ENCODE peak calls at places on chromosomes 11 and 22, in seven cellular contexts. N is H1, L is HCT116, H is GM12878, J is HepG2, A is SK-N-SH, G is Panc1. X is an unnamed sample.

GRCh38 chr11:65912840-65913239 is 6.0 kb downstream of the C11orf68 start:
- DNase-seq in G (no peak), A (no peak), J (no peak), N (no peak), H (no peak), L (no peak), X (no peak)

GRCh38 chr11:117607449-117607848 is 189.6 kb downstream of the DSCAML1 start:
- DNase-seq in J (no peak), A (no peak), G (no peak), H (no peak), N (no peak), L (no peak), X (no peak)

GRCh38 chr22:40177738-40178416 is at the start of gene TNRC6B:
- DNase-seq in A (peak), H (peak), G (peak), J (peak), N (peak), L (peak), X (peak)

GRCh38 chr11:13446444-13446843 is 16.6 kb downstream of the BTBD10 start:
- DNase-seq in L (no peak), G (no peak), J (no peak), N (no peak), H (no peak), A (no peak), X (no peak)

GRCh38 chr11:6608726-6609501 is 3.1 kb downstream of the TAF10 start:
- DNase-seq in J (no peak), H (no peak), N (no peak), L (no peak), G (no peak), A (no peak), X (no peak)

GRCh38 chr11:126113963-126114362 is 51.3 kb upstream of the CDON start:
- DNase-seq in A (no peak), H (no peak), G (no peak), L (no peak), J (no peak), N (no peak), X (no peak)

GRCh38 chr22:30210235-30210831 is 36.2 kb downstream of the LIF start:
- DNase-seq in J (peak), L (peak), H (no peak), A (peak), G (no peak), N (no peak), X (no peak)

GRCh38 chr11:112128483-112129121 is 35.3 kb downstream of the IL18 start:
- DNase-seq in N (no peak), J (no peak), A (peak), G (no peak), L (peak), H (no peak), X (no peak)

GRCh38 chr11:62974848-62975522 is 9.8 kb downstream of the SLC22A6 start:
- DNase-seq in A (peak), G (no peak), L (peak), N (peak), J (peak), H (no peak), X (peak)

GRCh38 chr11:119764108-119764874 is 35.3 kb upstream of the NECTIN1 start:
- DNase-seq in L (no peak), N (no peak), G (no peak), A (no peak), H (no peak), J (no peak), X (no peak)

GRCh38 chr11:63671322-63672155 is at the start of gene ATL3:
- DNase-seq in H (peak), J (no peak), N (peak), L (peak), A (peak), G (peak), X (peak)

GRCh38 chr11:113114452-113115027 is 153.3 kb downstream of the NCAM1 start:
- DNase-seq in H (no peak), G (peak), A (peak), J (peak), N (peak), L (no peak), X (peak)

GRCh38 chr11:34308049-34308692 is 49.6 kb downstream of the ABTB2 start:
- DNase-seq in N (no peak), A (no peak), L (peak), H (no peak), G (peak), J (no peak), X (no peak)

GRCh38 chr22:37193629-37194191 is 5.7 kb upstream of the C1QTNF6 start:
- DNase-seq in L (no peak), H (no peak), N (no peak), A (no peak), G (no peak), J (peak), X (peak)

GRCh38 chr11:1565173-1565903 is 6.7 kb downstream of the DUSP8 start:
- DNase-seq in N (no peak), L (no peak), A (no peak), H (no peak), G (no peak), J (no peak), X (no peak)

GRCh38 chr11:32420937-32421532 is 14.3 kb downstream of the WT1 start:
- DNase-seq in J (no peak), H (peak), A (peak), L (no peak), G (no peak), N (no peak), X (peak)

GRCh38 chr11:68859123-68859522 is 17.4 kb upstream of the CPT1A start:
- DNase-seq in H (no peak), L (no peak), N (no peak), J (no peak), G (no peak), A (no peak), X (no peak)

GRCh38 chr11:120304526-120304925 is 20.6 kb upstream of the TLCD5 start:
- DNase-seq in J (no peak), G (no peak), H (no peak), N (no peak), A (no peak), L (peak), X (no peak)

GRCh38 chr11:59195596-59195995 is 17.1 kb downstream of the MPEG1 start:
- DNase-seq in G (no peak), H (no peak), J (no peak), N (no peak), L (no peak), A (no peak), X (no peak)

GRCh38 chr11:6629892-6630631 is 10.8 kb upstream of the TPP1 start:
- DNase-seq in H (no peak), N (no peak), L (no peak), J (no peak), A (no peak), G (no peak), X (no peak)

GRCh38 chr22:26800858-26801257 is 143.5 kb downstream of the MIAT start:
- DNase-seq in A (peak), N (no peak), G (no peak), L (no peak), H (no peak), J (no peak), X (peak)

GRCh38 chr11:69430566-69430965 is 50.9 kb upstream of the LINC01488 start:
- DNase-seq in A (no peak), J (peak), N (no peak), L (no peak), H (no peak), G (no peak), X (no peak)

GRCh38 chr11:128524172-128524571 is 63.2 kb downstream of the ETS1 start:
- DNase-seq in J (no peak), A (no peak), G (no peak), N (no peak), H (no peak), L (no peak), X (no peak)

GRCh38 chr11:9692696-9693095 is 28.8 kb downstream of the SWAP70 start:
- DNase-seq in H (no peak), L (no peak), G (no peak), N (no peak), A (no peak), J (no peak), X (no peak)

GRCh38 chr11:94706211-94706610 is 61.9 kb upstream of the AMOTL1 start:
- DNase-seq in N (no peak), A (no peak), J (no peak), H (no peak), G (no peak), L (no peak), X (no peak)

GRCh38 chr11:61718046-61718531 is 34.3 kb upstream of the MYRF start:
- DNase-seq in J (no peak), H (no peak), N (no peak), A (peak), G (no peak), L (no peak), X (no peak)

GRCh38 chr22:49855491-49855911 is 1.9 kb downstream of the ZBED4 start:
- DNase-seq in A (no peak), J (no peak), N (no peak), H (no peak), G (no peak), L (no peak), X (no peak)

GRCh38 chr22:50250555-50251471 is at the start of gene HDAC10:
- DNase-seq in H (peak), G (no peak), N (no peak), J (peak), A (peak), L (no peak), X (peak)

GRCh38 chr11:94112182-94112960 is 16.3 kb upstream of the PANX1 start:
- DNase-seq in G (no peak), L (no peak), H (no peak), J (no peak), N (no peak), A (no peak), X (no peak)

GRCh38 chr22:19900707-19901436 is 40.7 kb upstream of the COMT start:
- DNase-seq in G (no peak), H (no peak), J (no peak), A (no peak), N (no peak), L (no peak), X (no peak)

GRCh38 chr22:30556388-30556787 is 9.8 kb upstream of the SEC14L6 start:
- DNase-seq in G (no peak), N (no peak), L (no peak), H (no peak), J (no peak), A (peak), X (no peak)

GRCh38 chr11:23688835-23689234 is 808.0 kb upstream of the LUZP2 start:
- DNase-seq in G (no peak), N (no peak), H (no peak), L (no peak), J (no peak), A (no peak), X (no peak)

GRCh38 chr11:33588056-33588455 is 112.6 kb downstream of the C11orf91 start:
- DNase-seq in G (no peak), H (no peak), J (no peak), A (no peak), L (no peak), N (no peak), X (no peak)

DNA sequence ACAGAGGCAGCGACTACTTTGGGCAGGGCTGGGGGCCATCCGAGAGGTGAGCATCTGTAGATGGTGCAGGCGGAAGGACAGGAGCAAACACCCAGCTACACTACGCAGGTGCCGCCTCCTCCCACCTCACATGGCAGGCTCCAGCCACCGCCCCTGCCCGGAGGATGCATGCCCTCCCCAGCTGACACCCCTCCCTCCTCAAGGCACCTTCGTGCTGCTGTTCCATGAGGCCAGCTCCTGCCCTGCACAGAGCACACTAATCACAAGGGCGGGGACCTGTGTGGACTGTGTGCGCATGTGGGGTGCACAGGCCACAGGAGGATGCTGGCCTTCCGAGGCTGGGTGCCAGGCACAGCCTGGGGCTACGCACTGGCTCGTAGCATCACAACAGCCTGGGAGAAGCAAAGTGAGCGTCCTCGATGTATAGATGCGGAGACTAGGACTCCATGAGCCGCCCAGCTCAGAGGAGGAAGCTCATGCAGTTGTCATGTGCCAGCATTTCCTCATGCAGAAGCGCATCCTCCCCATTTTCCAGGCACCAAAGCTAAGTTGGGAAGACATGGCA is 32.8 kb upstream of the HMOX1 start:
- DNase-seq in H (no peak), A (no peak), G (no peak), N (no peak), L (no peak), J (no peak), X (no peak)
- TF ChIP-seq SIN3A in H (no peak), A (no peak), G (no peak), N (no peak), L (no peak), J (no peak), X (no peak)

DNA sequence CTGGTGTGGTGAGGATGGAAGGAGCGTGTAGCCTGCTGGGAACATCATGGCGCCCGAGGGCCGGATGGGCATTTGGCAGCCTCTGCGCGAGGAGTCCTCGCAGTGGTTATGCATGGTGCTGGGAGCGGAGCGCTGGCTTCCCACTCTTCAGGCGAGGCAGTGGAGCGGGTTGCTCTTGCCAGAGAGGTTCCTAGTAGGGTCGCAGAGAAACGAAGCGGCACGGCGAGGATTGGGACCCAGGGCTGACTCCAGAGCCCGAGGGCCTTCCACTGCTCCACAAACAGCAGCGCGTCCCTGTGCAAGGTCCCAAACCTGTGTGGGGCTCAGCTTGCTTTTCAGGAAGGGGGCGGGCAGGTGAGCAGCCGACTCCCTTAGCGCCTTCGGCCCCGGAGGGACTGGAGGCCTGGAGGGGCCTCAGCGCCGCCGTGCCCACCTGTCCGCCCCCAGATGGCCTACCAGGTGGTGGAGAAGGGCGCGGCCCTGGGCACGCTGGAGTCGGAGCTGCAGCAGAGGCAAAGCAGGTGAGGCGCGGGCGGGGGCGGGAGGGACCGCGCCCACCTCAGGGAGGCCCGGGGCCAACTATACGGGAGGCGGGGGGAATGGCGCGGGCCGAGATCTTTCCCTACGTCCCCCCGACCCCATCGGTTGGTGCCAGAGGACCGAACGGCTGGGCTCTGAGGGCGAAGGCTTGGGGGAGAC is 7.2 kb downstream of the ATG16L2 start:
- DNase-seq in N (no peak), G (no peak), H (no peak), L (no peak), A (no peak), J (no peak), X (no peak)
- TF ChIP-seq SIN3A in N (no peak), G (no peak), H (no peak), L (no peak), A (no peak), J (no peak), X (no peak)

GRCh38 chr11:46142561-46142960 is 21.3 kb upstream of the PHF21A start:
- DNase-seq in H (no peak), J (no peak), A (no peak), L (no peak), G (no peak), N (no peak), X (no peak)
- TF ChIP-seq SIN3A in H (no peak), J (no peak), A (no peak), L (no peak), G (no peak), N (no peak), X (no peak)

GRCh38 chr22:45756558-45756957 is 84.9 kb downstream of the ATXN10 start:
- DNase-seq in H (no peak), N (no peak), A (no peak), L (no peak), J (no peak), G (no peak), X (no peak)
- TF ChIP-seq SIN3A in H (no peak), N (no peak), A (no peak), L (no peak), J (no peak), G (no peak), X (no peak)

GRCh38 chr22:32706149-32706548 is 95.4 kb upstream of the TIMP3 start:
- DNase-seq in N (no peak), J (no peak), L (no peak), H (no peak), A (no peak), G (no peak), X (no peak)

GRCh38 chr22:32707971-32708370 is 93.5 kb upstream of the TIMP3 start:
- DNase-seq in G (no peak), L (no peak), J (no peak), H (no peak), A (no peak), N (no peak), X (no peak)

GRCh38 chr22:32712644-32713355 is 88.7 kb upstream of the TIMP3 start:
- DNase-seq in N (no peak), A (no peak), J (no peak), H (no peak), G (no peak), L (no peak), X (no peak)

GRCh38 chr22:32710896-32711295 is 90.6 kb upstream of the TIMP3 start:
- DNase-seq in L (no peak), G (no peak), A (no peak), N (no peak), H (no peak), J (no peak), X (no peak)

GRCh38 chr22:32708835-32709234 is 92.7 kb upstream of the TIMP3 start:
- DNase-seq in G (no peak), J (no peak), L (no peak), A (no peak), N (no peak), H (no peak), X (no peak)
- TF ChIP-seq SIN3A in G (no peak), J (no peak), L (no peak), A (no peak), N (no peak), H (no peak), X (no peak)

DNA sequence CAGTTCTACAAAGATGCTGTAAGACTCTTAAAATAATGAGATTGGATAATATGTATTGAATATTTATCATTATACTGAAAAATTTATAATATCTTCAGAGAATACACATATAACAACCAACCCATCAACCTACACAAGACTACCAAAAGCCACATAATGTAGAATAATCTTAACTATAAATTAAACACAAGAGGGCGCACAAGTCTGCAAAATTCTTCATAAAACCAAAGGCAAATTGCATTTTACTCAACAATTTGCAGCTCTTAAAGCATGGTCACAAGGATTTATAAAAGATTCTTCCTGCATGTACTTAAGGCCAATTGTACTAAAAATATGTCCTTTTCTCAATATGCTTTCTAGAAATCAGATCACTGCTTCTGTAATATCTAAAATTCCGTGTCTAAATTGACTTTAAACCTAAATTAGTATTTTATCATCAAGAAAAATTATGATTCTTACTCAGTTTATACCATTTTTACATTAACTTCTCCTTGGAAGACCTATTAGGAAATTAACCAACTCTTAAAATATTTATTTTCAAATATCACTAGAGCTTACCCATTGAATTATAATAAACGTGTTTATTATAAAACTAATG is 79.0 kb downstream of the TTC28 start:
- DNase-seq in N (no peak), J (peak), H (no peak), L (peak), A (peak), G (no peak), X (peak)
- TF ChIP-seq SIN3A in N (no peak), J (no peak), H (no peak), L (no peak), A (no peak), G (no peak), X (no peak)

GRCh38 chr11:90744169-90744568 is 521.3 kb upstream of the CHORDC1 start:
- DNase-seq in L (no peak), A (no peak), J (no peak), H (no peak), G (no peak), N (no peak), X (no peak)

DNA sequence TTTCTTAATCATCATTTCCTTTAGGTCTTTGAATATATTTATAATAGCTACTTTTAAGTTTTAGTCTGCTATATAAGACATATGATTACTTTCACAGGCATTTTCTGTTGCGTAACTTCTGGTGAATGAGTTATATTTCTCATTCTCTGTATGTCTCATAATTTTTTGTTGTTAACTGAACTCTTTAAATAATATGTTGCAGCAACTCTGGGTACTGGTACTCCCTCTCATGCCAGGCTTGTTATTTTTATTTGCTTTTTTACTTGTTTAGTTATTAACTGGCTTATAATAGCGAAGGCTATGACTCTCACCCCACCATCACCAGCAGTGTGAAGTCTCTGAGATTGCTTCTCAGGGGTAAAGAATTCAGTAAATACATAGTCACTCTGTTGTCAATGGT is 524.2 kb upstream of the CHORDC1 start:
- DNase-seq in H (no peak), A (no peak), J (no peak), N (no peak), L (no peak), G (no peak), X (no peak)
- TF ChIP-seq SIN3A in H (no peak), A (no peak), J (no peak), N (no peak), L (no peak), G (no peak), X (no peak)

GRCh38 chr11:19323502-19323901 is 82.8 kb upstream of the E2F8 start:
- DNase-seq in L (no peak), A (no peak), N (no peak), J (no peak), G (no peak), H (no peak), X (no peak)

GRCh38 chr11:19328586-19329311 is 88.0 kb upstream of the E2F8 start:
- DNase-seq in H (no peak), A (no peak), G (no peak), L (no peak), N (no peak), J (no peak), X (no peak)

GRCh38 chr11:19326499-19326898 is 85.8 kb upstream of the E2F8 start:
- DNase-seq in N (no peak), J (no peak), A (no peak), L (no peak), H (no peak), G (no peak), X (no peak)

GRCh38 chr11:19329910-19330309 is 89.2 kb upstream of the E2F8 start:
- DNase-seq in J (no peak), N (no peak), A (no peak), G (no peak), H (no peak), L (no peak), X (no peak)

DNA sequence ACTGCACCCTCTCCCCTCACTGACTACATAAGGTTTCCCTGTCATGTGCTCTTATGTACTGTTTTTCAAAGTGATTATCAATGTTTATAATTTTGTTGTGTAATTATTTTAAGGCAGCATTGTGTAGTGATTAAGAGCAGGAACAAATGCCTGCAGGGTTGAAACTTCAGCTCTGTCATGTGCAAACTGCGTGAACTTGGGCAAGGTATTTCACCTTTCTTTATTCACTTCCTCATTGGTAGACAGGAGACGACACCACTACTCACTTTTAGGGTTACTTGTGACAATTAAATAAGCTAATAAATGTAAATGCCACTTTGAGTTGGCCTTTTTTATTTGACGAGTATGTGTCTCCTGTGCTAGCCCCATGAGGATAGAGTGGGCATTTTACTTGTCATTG is 86.5 kb upstream of the E2F8 start:
- DNase-seq in L (no peak), G (no peak), N (no peak), A (no peak), J (no peak), H (no peak), X (no peak)
- TF ChIP-seq SIN3A in L (no peak), G (no peak), N (no peak), A (no peak), J (no peak), H (no peak), X (no peak)

X was measured in K562.